ENCODE peak calls at places on chromosomes 11 and 22, in six cellular contexts. One of them, this sample, is unnamed.
A peak's percentile ranks its signal among the peaks of the same experiment; 100 is the strongest.

GRCh38 chr11:65499713-65500261 is 942 bp downstream of the MALAT1 start:
- DNase-seq in IMR-90: no peak
- DNase-seq in right lobe of liver: no peak
- DNase-seq in sigmoid colon: no peak
- DNase-seq in A549: no peak
- DNase-seq in stomach: no peak
- DNase-seq in this sample: no peak

GRCh38 chr11:13238879-13239514 is 38.6 kb upstream of the BMAL1 start:
- DNase-seq in sigmoid colon: no peak
- DNase-seq in stomach: peak; percentile 54
- DNase-seq in right lobe of liver: no peak
- DNase-seq in IMR-90: peak; percentile 41
- DNase-seq in A549: peak; percentile 57
- DNase-seq in this sample: no peak

GRCh38 chr11:114821626-114822025 is 143.3 kb downstream of the NXPE2 start:
- DNase-seq in right lobe of liver: no peak
- DNase-seq in sigmoid colon: no peak
- DNase-seq in A549: no peak
- DNase-seq in stomach: no peak
- DNase-seq in IMR-90: peak; percentile 17
- DNase-seq in this sample: no peak

GRCh38 chr11:73578786-73579185 is 19.1 kb downstream of the FAM168A start:
- DNase-seq in A549: no peak
- DNase-seq in sigmoid colon: no peak
- DNase-seq in IMR-90: no peak
- DNase-seq in stomach: no peak
- DNase-seq in right lobe of liver: no peak
- DNase-seq in this sample: no peak

GRCh38 chr11:56396047-56396446 is 16.4 kb upstream of the OR5AL1 start:
- DNase-seq in right lobe of liver: no peak
- DNase-seq in A549: no peak
- DNase-seq in IMR-90: no peak
- DNase-seq in stomach: no peak
- DNase-seq in sigmoid colon: no peak
- DNase-seq in this sample: no peak

GRCh38 chr11:109729761-109730160 is 307.8 kb downstream of the C11orf87 start:
- DNase-seq in A549: no peak
- DNase-seq in sigmoid colon: no peak
- DNase-seq in right lobe of liver: no peak
- DNase-seq in stomach: no peak
- DNase-seq in IMR-90: no peak
- DNase-seq in this sample: no peak

GRCh38 chr11:110490886-110491285 is 61.1 kb downstream of the FDX1 start:
- DNase-seq in sigmoid colon: no peak
- DNase-seq in IMR-90: peak; percentile 80
- DNase-seq in stomach: no peak
- DNase-seq in A549: peak; percentile 5
- DNase-seq in right lobe of liver: no peak
- DNase-seq in this sample: no peak

GRCh38 chr11:118156531-118157185 is 4.0 kb upstream of the SCN4B start:
- DNase-seq in right lobe of liver: no peak
- DNase-seq in stomach: no peak
- DNase-seq in sigmoid colon: no peak
- DNase-seq in IMR-90: no peak
- DNase-seq in A549: peak; percentile 26
- DNase-seq in this sample: no peak

GRCh38 chr11:33869511-33870422 is 22.1 kb downstream of the LMO2 start:
- DNase-seq in right lobe of liver: peak; percentile 67
- DNase-seq in A549: no peak
- DNase-seq in IMR-90: peak; percentile 2
- DNase-seq in sigmoid colon: no peak
- DNase-seq in stomach: no peak
- DNase-seq in this sample: no peak

GRCh38 chr22:48711669-48712068 is 1116.0 kb downstream of the BRD1 start:
- DNase-seq in A549: no peak
- DNase-seq in IMR-90: no peak
- DNase-seq in right lobe of liver: peak; percentile 38
- DNase-seq in sigmoid colon: peak; percentile 32
- DNase-seq in stomach: no peak
- DNase-seq in this sample: no peak

GRCh38 chr11:83717551-83717950 is 431.4 kb upstream of the CCDC90B start:
- DNase-seq in IMR-90: no peak
- DNase-seq in sigmoid colon: no peak
- DNase-seq in A549: no peak
- DNase-seq in right lobe of liver: peak; percentile 60
- DNase-seq in stomach: no peak
- DNase-seq in this sample: no peak

GRCh38 chr22:29157759-29158535 is 47.7 kb upstream of the EMID1 start:
- DNase-seq in stomach: no peak
- DNase-seq in A549: no peak
- DNase-seq in sigmoid colon: peak; percentile 34
- DNase-seq in IMR-90: no peak
- DNase-seq in right lobe of liver: no peak
- DNase-seq in this sample: no peak

GRCh38 chr22:37710675-37711074 is 13.8 kb downstream of the TRIOBP start:
- DNase-seq in A549: no peak
- DNase-seq in stomach: no peak
- DNase-seq in IMR-90: no peak
- DNase-seq in sigmoid colon: no peak
- DNase-seq in right lobe of liver: no peak
- DNase-seq in this sample: no peak

GRCh38 chr11:23974046-23974445 is 522.8 kb upstream of the LUZP2 start:
- DNase-seq in sigmoid colon: no peak
- DNase-seq in A549: no peak
- DNase-seq in IMR-90: no peak
- DNase-seq in stomach: no peak
- DNase-seq in right lobe of liver: no peak
- DNase-seq in this sample: no peak

GRCh38 chr11:73390601-73391565 is 14.7 kb downstream of the RELT start:
- DNase-seq in A549: no peak
- DNase-seq in right lobe of liver: peak; percentile 42
- DNase-seq in IMR-90: no peak
- DNase-seq in sigmoid colon: no peak
- DNase-seq in stomach: no peak
- DNase-seq in this sample: no peak

GRCh38 chr11:34449013-34449412 is 10.3 kb downstream of the CAT start:
- DNase-seq in right lobe of liver: no peak
- DNase-seq in stomach: no peak
- DNase-seq in A549: no peak
- DNase-seq in IMR-90: no peak
- DNase-seq in sigmoid colon: no peak
- DNase-seq in this sample: no peak

GRCh38 chr22:21044931-21045584 is 688 bp upstream of the LRRC74B start:
- DNase-seq in A549: no peak
- DNase-seq in IMR-90: peak; percentile 65
- DNase-seq in sigmoid colon: no peak
- DNase-seq in right lobe of liver: no peak
- DNase-seq in stomach: no peak
- DNase-seq in this sample: no peak

GRCh38 chr11:124717786-124718634 is 21.7 kb upstream of the NRGN start:
- DNase-seq in A549: no peak
- DNase-seq in stomach: no peak
- DNase-seq in IMR-90: peak; percentile 34
- DNase-seq in sigmoid colon: no peak
- DNase-seq in right lobe of liver: no peak
- DNase-seq in this sample: no peak

GRCh38 chr11:48029686-48030279 is 49.4 kb downstream of the PTPRJ start:
- DNase-seq in stomach: no peak
- DNase-seq in A549: no peak
- DNase-seq in sigmoid colon: no peak
- DNase-seq in right lobe of liver: no peak
- DNase-seq in IMR-90: no peak
- DNase-seq in this sample: no peak

GRCh38 chr11:69508974-69509373 is 27.5 kb downstream of the LINC01488 start:
- DNase-seq in stomach: no peak
- DNase-seq in right lobe of liver: peak; percentile 11
- DNase-seq in IMR-90: no peak
- DNase-seq in sigmoid colon: peak; percentile 39
- DNase-seq in A549: no peak
- DNase-seq in this sample: no peak

GRCh38 chr11:28619870-28620540 is 511.8 kb downstream of the METTL15 start:
- DNase-seq in IMR-90: peak; percentile 83
- DNase-seq in stomach: no peak
- DNase-seq in A549: peak; percentile 15
- DNase-seq in right lobe of liver: no peak
- DNase-seq in sigmoid colon: no peak
- DNase-seq in this sample: no peak

GRCh38 chr11:30596832-30597231 is 10.7 kb upstream of the MPPED2 start:
- DNase-seq in right lobe of liver: no peak
- DNase-seq in IMR-90: no peak
- DNase-seq in stomach: no peak
- DNase-seq in A549: no peak
- DNase-seq in sigmoid colon: no peak
- DNase-seq in this sample: no peak

GRCh38 chr11:11641581-11641980 is 19.8 kb upstream of the GALNT18 start:
- DNase-seq in A549: no peak
- DNase-seq in sigmoid colon: no peak
- DNase-seq in stomach: no peak
- DNase-seq in right lobe of liver: no peak
- DNase-seq in IMR-90: no peak
- DNase-seq in this sample: no peak

GRCh38 chr11:29448246-29448877 is 568.5 kb downstream of the KCNA4 start:
- DNase-seq in sigmoid colon: no peak
- DNase-seq in right lobe of liver: no peak
- DNase-seq in IMR-90: peak; percentile 25
- DNase-seq in stomach: no peak
- DNase-seq in A549: peak; percentile 13
- DNase-seq in this sample: no peak

GRCh38 chr11:119207300-119207570 is 1.1 kb downstream of the CBL start:
- DNase-seq in right lobe of liver: no peak
- DNase-seq in sigmoid colon: no peak
- DNase-seq in IMR-90: no peak
- DNase-seq in stomach: no peak
- DNase-seq in A549: no peak
- DNase-seq in this sample: no peak

GRCh38 chr11:71397328-71397860 is 50.8 kb downstream of the DHCR7 start:
- DNase-seq in A549: no peak
- DNase-seq in right lobe of liver: no peak
- DNase-seq in IMR-90: no peak
- DNase-seq in stomach: no peak
- DNase-seq in sigmoid colon: no peak
- DNase-seq in this sample: no peak

GRCh38 chr11:104774578-104774977 is 123.7 kb downstream of the CASP12 start:
- DNase-seq in A549: no peak
- DNase-seq in IMR-90: no peak
- DNase-seq in right lobe of liver: no peak
- DNase-seq in sigmoid colon: no peak
- DNase-seq in stomach: no peak
- DNase-seq in this sample: no peak

GRCh38 chr22:39207141-39208012 is 37.4 kb downstream of the PDGFB start:
- DNase-seq in IMR-90: peak; percentile 11
- DNase-seq in stomach: peak; percentile 48
- DNase-seq in sigmoid colon: peak; percentile 58
- DNase-seq in right lobe of liver: no peak
- DNase-seq in A549: no peak
- DNase-seq in this sample: no peak

GRCh38 chr11:74330065-74330858 is 18.8 kb upstream of the P4HA3 start:
- DNase-seq in right lobe of liver: no peak
- DNase-seq in A549: no peak
- DNase-seq in sigmoid colon: no peak
- DNase-seq in IMR-90: peak; percentile 80
- DNase-seq in stomach: no peak
- DNase-seq in this sample: no peak

DNA sequence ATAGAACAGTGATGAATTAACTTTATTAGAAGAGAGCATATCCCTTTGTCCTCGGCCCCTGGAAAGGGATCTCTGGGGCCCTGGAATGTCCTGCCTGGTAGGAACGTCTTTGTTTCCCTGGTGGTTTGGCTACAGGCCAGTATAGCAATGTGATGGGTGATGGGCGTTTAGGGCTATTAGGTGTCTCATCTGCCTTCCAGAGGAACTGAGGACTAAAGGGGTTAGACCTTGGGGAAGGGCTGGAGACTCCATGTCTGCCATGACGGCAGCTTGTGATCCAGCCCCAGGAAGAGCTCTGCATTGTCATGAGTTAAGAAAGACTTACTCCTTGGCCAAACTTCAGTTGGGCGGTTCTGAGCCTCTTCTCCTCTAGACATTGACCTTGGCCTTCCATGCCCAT is 9.0 kb downstream of the APOL4 start:
- DNase-seq in sigmoid colon: no peak
- DNase-seq in stomach: no peak
- DNase-seq in IMR-90: no peak
- DNase-seq in right lobe of liver: no peak
- DNase-seq in A549: no peak
- DNase-seq in this sample: no peak
- TF ChIP-seq POLR2A in sigmoid colon: no peak
- TF ChIP-seq POLR2A in stomach: no peak
- TF ChIP-seq POLR2A in IMR-90: no peak
- TF ChIP-seq POLR2A in right lobe of liver: no peak
- TF ChIP-seq POLR2A in A549: no peak
- TF ChIP-seq POLR2A in this sample: no peak

DNA sequence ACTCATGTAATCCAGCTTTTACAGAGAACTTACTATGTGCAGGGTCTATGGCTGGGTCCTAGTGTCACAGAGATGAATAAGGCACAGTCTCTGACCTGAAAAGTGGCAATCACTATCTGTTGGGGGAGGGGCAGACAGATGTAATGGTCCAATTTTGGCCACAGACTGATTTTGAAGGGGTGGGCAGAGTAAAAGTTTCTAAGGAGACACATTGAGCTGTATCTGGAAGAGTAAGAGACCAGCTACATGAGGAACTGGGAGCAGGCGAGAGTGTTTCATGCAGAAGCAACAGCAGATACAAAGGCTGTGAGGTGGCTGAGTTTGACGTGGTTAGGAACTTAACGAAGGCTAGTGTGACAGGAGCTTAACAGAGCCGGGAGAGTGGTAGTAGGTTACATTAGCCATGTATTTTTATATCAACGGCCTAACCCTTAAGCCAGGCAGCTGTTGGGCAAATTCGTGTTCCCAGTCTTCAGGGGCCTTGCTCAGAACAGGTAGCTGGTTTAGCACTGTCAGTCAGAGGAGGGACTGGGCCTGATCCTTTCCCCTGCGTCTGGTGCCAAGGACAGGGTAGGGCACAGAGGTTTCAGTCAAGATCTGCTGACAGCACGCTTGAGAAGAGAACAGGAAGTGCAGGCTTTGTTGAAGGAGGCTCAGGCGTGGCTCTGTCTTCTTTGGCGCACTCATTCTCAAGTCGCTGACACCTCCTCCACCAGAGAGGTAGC is 1.4 kb upstream of the STIM1 start:
- DNase-seq in sigmoid colon: peak; percentile 75
- DNase-seq in IMR-90: no peak
- DNase-seq in A549: no peak
- DNase-seq in stomach: peak; percentile 39
- DNase-seq in right lobe of liver: no peak
- DNase-seq in this sample: peak; percentile 82
- H3K4me3 ChIP-seq in sigmoid colon: no peak overlapping the region
- H3K4me3 ChIP-seq in IMR-90: no peak overlapping the region
- H3K4me3 ChIP-seq in A549: peak overlapping the region; percentile 98
- H3K4me3 ChIP-seq in stomach: peak overlapping the region; percentile 82
- H3K4me3 ChIP-seq in right lobe of liver: peak overlapping the region; percentile 74
- H3K4me3 ChIP-seq in this sample: no peak overlapping the region

GRCh38 chr11:66835762-66836405 is 7.4 kb upstream of the RCE1 start:
- DNase-seq in sigmoid colon: no peak
- DNase-seq in IMR-90: peak; percentile 65
- DNase-seq in A549: no peak
- DNase-seq in stomach: no peak
- DNase-seq in right lobe of liver: no peak
- DNase-seq in this sample: no peak
- TF ChIP-seq POLR2A in sigmoid colon: no peak
- TF ChIP-seq POLR2A in IMR-90: no peak
- TF ChIP-seq POLR2A in A549: no peak
- TF ChIP-seq POLR2A in stomach: no peak
- TF ChIP-seq POLR2A in right lobe of liver: no peak
- TF ChIP-seq POLR2A in this sample: no peak

GRCh38 chr11:131305005-131305404 is 65.4 kb upstream of the NTM start:
- DNase-seq in A549: no peak
- DNase-seq in sigmoid colon: no peak
- DNase-seq in right lobe of liver: no peak
- DNase-seq in IMR-90: peak; percentile 57
- DNase-seq in stomach: no peak
- DNase-seq in this sample: no peak
- H3K4me3 ChIP-seq in A549: no peak overlapping the region
- H3K4me3 ChIP-seq in sigmoid colon: no peak overlapping the region
- H3K4me3 ChIP-seq in right lobe of liver: no peak overlapping the region
- H3K4me3 ChIP-seq in IMR-90: no peak overlapping the region
- H3K4me3 ChIP-seq in stomach: no peak overlapping the region
- H3K4me3 ChIP-seq in this sample: no peak overlapping the region

This sample was measured in lower leg skin.